ENCODE peak calls at places on chromosomes 5 and 9, in four cellular contexts. T is A549; O is CD8-positive, alpha-beta T cell; L is dorsolateral prefrontal cortex. H is an unnamed sample.

GRCh38 chr9:91151741-91152095 is 210.0 kb downstream of the AUH start:
- DNase-seq in T (no peak), L (no peak), O (no peak), H (no peak)

GRCh38 chr5:119397518-119398380 is 41.9 kb downstream of the TNFAIP8 start:
- DNase-seq in L (no peak), T (peak), O (no peak), H (peak)

GRCh38 chr5:606061-606460 is 6.1 kb upstream of the CEP72 start:
- DNase-seq in T (no peak), O (no peak), L (no peak), H (no peak)

GRCh38 chr9:93473411-93473810 is 20.0 kb upstream of the FAM120AOS start:
- DNase-seq in O (no peak), L (no peak), T (no peak), H (peak)

GRCh38 chr9:113998114-113998513 is 80.0 kb downstream of the AMBP start:
- DNase-seq in O (no peak), L (no peak), T (no peak), H (no peak)

GRCh38 chr5:55633574-55634203 is 78.4 kb downstream of the SLC38A9 start:
- DNase-seq in O (no peak), T (peak), L (no peak), H (peak)

GRCh38 chr5:71679714-71680113 is 39.4 kb upstream of the CARTPT start:
- DNase-seq in O (no peak), T (no peak), L (no peak), H (no peak)

GRCh38 chr5:36156619-36157018 is 4.7 kb downstream of the SKP2 start:
- DNase-seq in O (no peak), T (no peak), L (no peak), H (no peak)

GRCh38 chr5:92909545-92909962 is 671.5 kb downstream of the NR2F1-AS1 start:
- DNase-seq in L (no peak), T (peak), O (no peak), H (no peak)

GRCh38 chr5:73391441-73391871 is 57.1 kb downstream of the FOXD1 start:
- DNase-seq in O (no peak), L (no peak), T (no peak), H (peak)

GRCh38 chr9:94002316-94003140 is 47.4 kb upstream of the BARX1 start:
- DNase-seq in T (peak), O (no peak), L (no peak), H (peak)

GRCh38 chr5:172533058-172533398 is 78.7 kb upstream of the SH3PXD2B start:
- DNase-seq in L (no peak), O (no peak), T (no peak), H (no peak)

GRCh38 chr5:83066548-83067110 is 10.6 kb downstream of the TMEM167A start:
- DNase-seq in O (no peak), L (no peak), T (no peak), H (no peak)

GRCh38 chr5:135437796-135438560 is 9.2 kb downstream of the DCANP1 start:
- DNase-seq in T (no peak), O (no peak), L (peak), H (peak)

GRCh38 chr5:65157906-65158603 is 323.7 kb downstream of the ADAMTS6 start:
- DNase-seq in O (no peak), T (peak), L (no peak), H (peak)

GRCh38 chr9:76634356-76635054 is 129.7 kb upstream of the PCA3 start:
- DNase-seq in O (no peak), L (no peak), T (peak), H (peak)

GRCh38 chr5:39131210-39132127 is 57.3 kb upstream of the RICTOR start:
- DNase-seq in O (no peak), L (no peak), T (no peak), H (no peak)

GRCh38 chr5:84550222-84550621 is 165.5 kb upstream of the EDIL3 start:
- DNase-seq in T (no peak), O (no peak), L (no peak), H (no peak)

GRCh38 chr5:73693573-73694061 is 67.6 kb downstream of the ARHGEF28 start:
- DNase-seq in T (peak), O (no peak), L (no peak), H (peak)

GRCh38 chr5:150113047-150113744 is 26.8 kb upstream of the CSF1R start:
- DNase-seq in L (no peak), O (no peak), T (no peak), H (peak)

GRCh38 chr9:130219661-130220081 is 45.9 kb upstream of the HMCN2 start:
- DNase-seq in O (no peak), T (no peak), L (no peak), H (no peak)

GRCh38 chr5:57410374-57411320 is 72.0 kb downstream of the ACTBL2 start:
- DNase-seq in O (no peak), L (no peak), T (no peak), H (no peak)

GRCh38 chr5:152514827-152515397 is 109.8 kb upstream of the NMUR2 start:
- DNase-seq in L (no peak), O (no peak), T (peak), H (peak)

GRCh38 chr9:131715906-131716305 is 24.0 kb downstream of the RAPGEF1 start:
- DNase-seq in O (no peak), L (no peak), T (no peak), H (no peak)

GRCh38 chr9:114908796-114909448 is 21.5 kb downstream of the TNFSF8 start:
- DNase-seq in T (peak), O (no peak), L (no peak), H (peak)

GRCh38 chr5:169443249-169443784 is 140.3 kb upstream of the SPDL1 start:
- DNase-seq in T (no peak), L (no peak), O (no peak), H (no peak)

GRCh38 chr5:75566710-75567309 is 44.4 kb upstream of the ANKDD1B start:
- DNase-seq in T (peak), O (no peak), L (no peak), H (peak)

GRCh38 chr9:82934949-82935348 is 128.0 kb downstream of the RASEF start:
- DNase-seq in O (no peak), L (no peak), T (peak), H (peak)

GRCh38 chr5:56585466-56585865 is 229.9 kb upstream of the MAP3K1 start:
- DNase-seq in O (no peak), L (no peak), T (no peak), H (peak)

GRCh38 chr5:9188131-9188530 is 357.7 kb downstream of the SEMA5A start:
- DNase-seq in O (no peak), T (no peak), L (no peak), H (peak)

GRCh38 chr5:168227001-168227400 is 64.4 kb upstream of the WWC1 start:
- DNase-seq in O (no peak), L (no peak), T (no peak), H (no peak)

GRCh38 chr5:172906436-172906835 is 52.8 kb upstream of the RPL26L1 start:
- DNase-seq in T (no peak), O (no peak), L (no peak), H (peak)

GRCh38 chr5:129246088-129246487 is 151.5 kb downstream of the ISOC1 start:
- DNase-seq in O (no peak), T (no peak), L (no peak), H (peak)

GRCh38 chr9:38186372-38187115 is 117.5 kb upstream of the SHB start:
- DNase-seq in O (no peak), T (peak), L (no peak), H (no peak)

GRCh38 chr5:176441921-176442323 is 6.3 kb upstream of the FAF2 start:
- DNase-seq in O (no peak), T (no peak), L (no peak), H (peak)

GRCh38 chr5:73792687-73793320 is 166.8 kb downstream of the ARHGEF28 start:
- DNase-seq in L (peak), T (peak), O (peak), H (peak)

GRCh38 chr5:133849116-133849515 is 119.3 kb downstream of the C5orf15 start:
- DNase-seq in O (no peak), L (no peak), T (no peak), H (no peak)

GRCh38 chr5:14417792-14418765 is 163.5 kb upstream of the OTULINL start:
- DNase-seq in L (no peak), T (no peak), O (no peak), H (peak)

GRCh38 chr9:36125062-36125855 is 11.3 kb upstream of the GLIPR2 start:
- DNase-seq in L (no peak), T (no peak), O (no peak), H (no peak)

GRCh38 chr9:21252727-21253547 is 13.1 kb upstream of the IFNA14 start:
- DNase-seq in O (no peak), T (peak), L (no peak), H (peak)
- TF ChIP-seq CTCF in O (peak), T (peak), L (peak), H (peak)

DNA sequence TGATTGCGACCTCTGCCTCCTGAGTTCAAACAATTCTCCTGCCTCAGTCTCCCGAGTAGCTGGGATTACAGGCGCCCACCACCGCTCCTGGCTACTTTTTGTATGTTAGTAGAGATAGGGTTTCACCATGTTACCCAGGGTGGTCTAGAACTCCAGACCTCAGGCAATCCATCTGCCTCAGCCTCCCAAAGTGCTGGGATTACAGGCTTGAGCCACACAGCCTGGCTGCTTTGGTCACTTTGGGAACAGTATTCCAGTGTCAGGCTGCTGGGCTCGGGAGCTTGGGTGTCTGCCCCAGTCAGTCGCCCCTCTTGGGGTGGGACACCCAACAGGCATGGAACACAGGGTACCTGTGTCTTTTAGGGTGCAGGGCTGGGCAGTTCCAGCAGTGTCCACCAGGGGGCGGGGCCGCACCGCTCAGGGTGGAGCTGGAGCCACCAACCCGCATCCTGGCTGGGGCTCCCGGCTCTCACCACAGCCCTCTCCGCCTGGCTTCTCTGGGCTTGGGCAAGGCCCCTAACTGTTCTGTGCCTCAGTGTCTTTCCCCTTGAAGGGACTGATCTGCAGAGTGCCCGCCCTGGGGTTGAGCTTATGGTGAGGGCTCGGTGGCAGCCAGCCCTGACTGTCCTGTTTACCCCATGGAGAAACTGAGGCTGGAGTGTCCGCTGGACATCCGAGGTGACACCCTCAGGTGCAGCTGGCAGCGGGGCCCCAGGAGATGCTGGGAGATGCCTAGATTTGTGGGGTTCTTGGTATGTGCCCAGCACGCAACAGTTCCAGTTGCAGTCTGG is 6.4 kb upstream of the RNU6ATAC start:
- DNase-seq in T (no peak), O (no peak), L (no peak), H (no peak)
- H3K4me3 ChIP-seq in T (no peak), O (no peak), L (no peak), H (no peak)

GRCh38 chr5:67147768-67148167 is 48.8 kb downstream of the CD180 start:
- DNase-seq in L (no peak), O (no peak), T (no peak), H (peak)

GRCh38 chr5:67146981-67147380 is 49.6 kb downstream of the CD180 start:
- DNase-seq in T (no peak), L (no peak), O (no peak), H (no peak)

GRCh38 chr5:67149057-67149634 is 47.5 kb downstream of the CD180 start:
- DNase-seq in T (no peak), L (no peak), O (no peak), H (peak)

GRCh38 chr5:67152400-67152799 is 44.2 kb downstream of the CD180 start:
- DNase-seq in T (no peak), L (no peak), O (no peak), H (no peak)

GRCh38 chr5:67149933-67150523 is 46.6 kb downstream of the CD180 start:
- DNase-seq in L (no peak), O (no peak), T (no peak), H (peak)
- TF ChIP-seq CTCF in L (peak), O (no peak), T (peak), H (peak)

DNA sequence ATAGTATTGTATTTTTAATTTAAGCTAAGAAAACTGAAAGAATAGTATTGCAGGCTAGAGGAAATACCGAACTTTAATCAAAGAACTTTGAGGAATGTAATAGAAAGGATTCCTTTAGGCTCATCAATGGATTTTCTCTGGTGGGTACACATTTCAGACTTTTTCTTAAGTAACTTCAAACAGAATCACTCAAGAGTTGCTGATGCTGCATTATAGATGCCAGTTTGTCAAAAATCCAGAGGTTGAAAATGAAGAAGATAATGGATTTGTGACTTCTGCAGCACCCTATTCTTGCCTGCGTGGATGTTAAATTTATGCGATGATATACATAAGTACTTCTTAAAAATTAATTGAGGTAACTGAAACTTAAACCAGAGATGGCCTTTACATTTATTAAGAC is 347 bp downstream of the OGN start:
- DNase-seq in L (no peak), O (no peak), T (no peak), H (no peak)
- H3K4me3 ChIP-seq in L (no peak), O (no peak), T (no peak), H (no peak)

GRCh38 chr9:72586388-72587160 is 65.2 kb downstream of the TMC1 start:
- DNase-seq in T (peak), O (no peak), L (no peak), H (peak)
- TF ChIP-seq CTCF in T (peak), O (no peak), L (no peak), H (peak)

GRCh38 chr9:109883623-109884022 is 103.6 kb downstream of the PALM2AKAP2 start:
- DNase-seq in O (no peak), T (no peak), L (no peak), H (no peak)

GRCh38 chr9:109875495-109875894 is 95.5 kb downstream of the PALM2AKAP2 start:
- DNase-seq in O (no peak), L (no peak), T (no peak), H (no peak)

GRCh38 chr9:109886050-109886449 is 106.1 kb downstream of the PALM2AKAP2 start:
- DNase-seq in O (no peak), L (no peak), T (no peak), H (no peak)

GRCh38 chr9:109880276-109881169 is 100.5 kb downstream of the PALM2AKAP2 start:
- DNase-seq in O (no peak), T (peak), L (no peak), H (peak)
- H3K4me3 ChIP-seq in O (no peak), T (peak), L (no peak), H (no peak)

GRCh38 chr5:105708442-105708841 is 1962.3 kb downstream of the EFNA5 start:
- DNase-seq in L (no peak), O (no peak), T (no peak), H (no peak)
- TF ChIP-seq CTCF in L (no peak), O (no peak), T (no peak), H (no peak)

DNA sequence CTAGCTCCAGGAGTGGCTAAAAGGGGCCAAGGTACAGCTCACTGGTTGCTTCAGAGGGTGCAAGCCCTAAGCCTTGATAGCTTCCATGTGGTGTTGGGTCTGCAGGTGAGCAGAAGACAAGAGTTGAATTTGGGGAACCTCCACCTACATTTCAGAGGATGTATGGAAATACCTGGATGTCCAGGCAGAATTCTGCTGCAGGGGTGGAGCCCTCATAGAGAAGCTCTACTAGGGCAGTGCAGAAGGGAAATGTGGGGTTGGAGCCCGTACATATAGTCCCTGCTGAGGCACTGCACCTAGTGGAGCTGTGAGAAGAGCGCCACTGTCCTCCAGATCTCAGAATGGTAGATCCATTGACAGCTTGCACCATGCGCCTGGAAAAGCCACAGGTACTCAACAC is 49.6 kb downstream of the PTBP3 start:
- DNase-seq in T (peak), O (no peak), L (no peak), H (no peak)
- H3K4me3 ChIP-seq in T (no peak), O (no peak), L (no peak), H (no peak)

GRCh38 chr9:136510561-136510960 is 27.7 kb upstream of the SEC16A start:
- DNase-seq in L (no peak), O (no peak), T (no peak), H (no peak)
- TF ChIP-seq CTCF in L (no peak), O (no peak), T (no peak), H (no peak)

GRCh38 chr9:14341437-14342133 is 27.6 kb upstream of the NFIB start:
- DNase-seq in L (no peak), T (no peak), O (no peak), H (no peak)

GRCh38 chr9:14343948-14344547 is 30.1 kb upstream of the NFIB start:
- DNase-seq in T (peak), L (peak), O (no peak), H (no peak)

GRCh38 chr9:14342746-14343145 is 28.8 kb upstream of the NFIB start:
- DNase-seq in T (no peak), O (no peak), L (no peak), H (no peak)

GRCh38 chr9:14344846-14345585 is 31.1 kb upstream of the NFIB start:
- DNase-seq in O (no peak), T (no peak), L (no peak), H (no peak)

DNA sequence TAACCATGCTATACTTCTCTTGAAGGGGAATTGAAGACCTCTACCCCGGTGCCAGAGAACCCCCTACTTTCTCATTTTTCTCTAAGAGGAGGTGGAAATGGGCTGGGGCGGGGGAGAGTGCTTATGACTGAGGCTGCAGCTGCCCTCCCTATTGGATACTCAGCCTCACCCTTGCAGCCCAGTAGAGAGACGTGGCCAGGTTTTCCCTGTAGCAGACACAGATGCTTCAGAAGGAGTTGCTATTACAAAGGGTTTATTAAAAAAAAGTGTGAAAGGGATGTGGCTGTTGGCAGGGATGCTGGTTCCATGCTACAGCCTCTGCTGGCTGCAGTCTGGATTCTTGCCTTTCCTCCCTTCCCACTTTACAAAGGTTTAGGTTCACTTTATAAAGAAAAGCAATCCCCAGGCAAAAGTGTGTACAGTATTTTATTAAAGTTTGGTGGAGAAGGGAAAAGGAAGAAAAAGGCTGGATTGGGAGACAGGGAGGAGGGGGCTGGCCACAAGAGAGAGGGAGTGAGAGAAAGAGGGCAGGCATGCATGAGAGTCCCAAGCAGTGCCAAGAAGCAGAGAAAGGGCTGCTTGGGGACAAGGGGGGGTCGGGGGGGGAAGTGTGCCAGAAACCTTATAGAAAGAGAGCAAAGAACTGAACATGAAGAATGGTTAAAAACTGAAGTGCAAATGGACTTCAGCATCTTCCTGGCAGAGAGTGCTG is 29.5 kb upstream of the NFIB start:
- DNase-seq in L (no peak), O (no peak), T (no peak), H (no peak)
- H3K4me3 ChIP-seq in L (peak), O (no peak), T (no peak), H (no peak)

H was measured in fibroblast of mammary gland.